ENCODE peak calls at places on chromosomes 5 and 9, in ten cellular contexts. I is heart left ventricle, P is tibial nerve, D is body of pancreas, Y is erythroblast, O is H54, V is A549, S is uterus, A is prostate gland, G is transverse colon. T is an unnamed sample.

GRCh38 chr9:100322954-100323536 is 29.7 kb downstream of the TEX10 start:
- DNase-seq in I (no peak), P (peak), D (peak), Y (peak), O (peak), V (peak), S (peak), A (peak), G (no peak), T (no peak)

GRCh38 chr5:2686296-2686695 is 65.2 kb downstream of the IRX2 start:
- DNase-seq in I (no peak), P (no peak), D (no peak), Y (no peak), O (no peak), V (no peak), S (no peak), A (no peak), G (no peak), T (no peak)

GRCh38 chr5:158898185-158899177 is 201.2 kb downstream of the EBF1 start:
- DNase-seq in I (no peak), P (no peak), D (no peak), Y (no peak), O (no peak), V (peak), S (no peak), A (no peak), G (no peak), T (no peak)

GRCh38 chr5:158546748-158547147 is 553.0 kb downstream of the EBF1 start:
- DNase-seq in I (no peak), P (peak), D (no peak), Y (no peak), O (no peak), V (no peak), S (no peak), A (no peak), G (no peak), T (no peak)

GRCh38 chr5:33788922-33789321 is 102.9 kb downstream of the ADAMTS12 start:
- DNase-seq in I (no peak), P (no peak), D (no peak), Y (no peak), O (peak), V (no peak), S (no peak), A (no peak), G (no peak), T (no peak)

GRCh38 chr9:112443200-112443599 is 43.4 kb upstream of the KIAA1958 start:
- DNase-seq in I (no peak), P (no peak), D (peak), Y (peak), O (no peak), V (no peak), S (no peak), A (no peak), G (no peak), T (no peak)

GRCh38 chr9:89743576-89744254 is 138.9 kb downstream of the GADD45G start:
- DNase-seq in I (no peak), P (no peak), D (no peak), Y (no peak), O (no peak), V (no peak), S (no peak), A (peak), G (no peak), T (no peak)

GRCh38 chr5:140868721-140869554 is at the start of gene PCDHA11:
- DNase-seq in I (no peak), P (no peak), D (peak), Y (no peak), O (no peak), V (peak), S (no peak), A (no peak), G (no peak), T (no peak)

GRCh38 chr9:116174347-116174746 is 20.8 kb downstream of the PAPPA start:
- DNase-seq in I (no peak), P (no peak), D (no peak), Y (peak), O (no peak), V (no peak), S (no peak), A (no peak), G (no peak), T (no peak)

GRCh38 chr9:93665566-93666278 is 89.3 kb downstream of the PHF2 start:
- DNase-seq in I (peak), P (no peak), D (peak), Y (no peak), O (no peak), V (no peak), S (peak), A (no peak), G (peak), T (no peak)

GRCh38 chr9:118563677-118564076 is 805.6 kb downstream of the BRINP1 start:
- DNase-seq in I (no peak), P (no peak), D (no peak), Y (no peak), O (peak), V (no peak), S (no peak), A (no peak), G (no peak), T (no peak)

GRCh38 chr9:79134654-79135053 is 437.1 kb upstream of the TLE4 start:
- DNase-seq in I (no peak), P (no peak), D (peak), Y (peak), O (peak), V (no peak), S (no peak), A (no peak), G (no peak), T (no peak)

GRCh38 chr5:172453986-172454354 is 355 bp downstream of the SH3PXD2B start:
- DNase-seq in I (no peak), P (no peak), D (peak), Y (no peak), O (no peak), V (no peak), S (peak), A (no peak), G (peak), T (no peak)

GRCh38 chr9:90071257-90071656 is 466.4 kb downstream of the GADD45G start:
- DNase-seq in I (no peak), P (no peak), D (no peak), Y (no peak), O (no peak), V (no peak), S (no peak), A (no peak), G (no peak), T (peak)

GRCh38 chr5:171624396-171624795 is 161.2 kb upstream of the SMIM23 start:
- DNase-seq in I (no peak), P (no peak), D (no peak), Y (no peak), O (no peak), V (no peak), S (no peak), A (no peak), G (no peak), T (no peak)

GRCh38 chr9:8806150-8806549 is 1006.6 kb upstream of the DMAC1 start:
- DNase-seq in I (no peak), P (no peak), D (no peak), Y (no peak), O (no peak), V (no peak), S (no peak), A (no peak), G (no peak), T (no peak)

GRCh38 chr5:40552981-40553380 is 126.7 kb upstream of the PTGER4 start:
- DNase-seq in I (no peak), P (no peak), D (no peak), Y (no peak), O (no peak), V (no peak), S (no peak), A (no peak), G (no peak), T (no peak)

GRCh38 chr9:116382053-116382452 is 228.5 kb downstream of the PAPPA start:
- DNase-seq in I (no peak), P (no peak), D (no peak), Y (no peak), O (no peak), V (no peak), S (no peak), A (no peak), G (no peak), T (no peak)

GRCh38 chr5:72661405-72661804 is 154.2 kb upstream of the ZNF366 start:
- DNase-seq in I (no peak), P (no peak), D (no peak), Y (no peak), O (no peak), V (no peak), S (no peak), A (no peak), G (no peak), T (no peak)

GRCh38 chr5:140632366-140633080 is 452 bp downstream of the CD14 start:
- DNase-seq in I (peak), P (peak), D (peak), Y (peak), O (no peak), V (no peak), S (peak), A (peak), G (peak), T (peak)

GRCh38 chr5:95631265-95631957 is 11.5 kb downstream of the GPR150 start:
- DNase-seq in I (no peak), P (no peak), D (no peak), Y (peak), O (no peak), V (no peak), S (no peak), A (no peak), G (no peak), T (no peak)

GRCh38 chr5:51225671-51226419 is 157.4 kb upstream of the ISL1 start:
- DNase-seq in I (no peak), P (no peak), D (peak), Y (no peak), O (no peak), V (no peak), S (no peak), A (no peak), G (no peak), T (no peak)

GRCh38 chr9:78601957-78602565 is 305.1 kb downstream of the PSAT1 start:
- DNase-seq in I (no peak), P (peak), D (peak), Y (peak), O (peak), V (no peak), S (no peak), A (no peak), G (no peak), T (no peak)

GRCh38 chr9:129285382-129285781 is 107.3 kb upstream of the IER5L start:
- DNase-seq in I (no peak), P (no peak), D (no peak), Y (no peak), O (no peak), V (no peak), S (no peak), A (no peak), G (no peak), T (no peak)

GRCh38 chr5:139696894-139697658 is 48.9 kb downstream of the CXXC5 start:
- DNase-seq in I (peak), P (peak), D (peak), Y (peak), O (peak), V (no peak), S (peak), A (peak), G (peak), T (peak)

GRCh38 chr5:179572386-179572785 is 22.0 kb downstream of the RUFY1 start:
- DNase-seq in I (no peak), P (no peak), D (no peak), Y (no peak), O (no peak), V (no peak), S (no peak), A (no peak), G (no peak), T (no peak)

GRCh38 chr9:120920495-120921178 is 6.0 kb downstream of the TRAF1 start:
- DNase-seq in I (no peak), P (no peak), D (no peak), Y (peak), O (no peak), V (no peak), S (no peak), A (no peak), G (no peak), T (no peak)

GRCh38 chr5:122498163-122498562 is 186.1 kb downstream of the SNCAIP start:
- DNase-seq in I (no peak), P (no peak), D (no peak), Y (no peak), O (no peak), V (no peak), S (no peak), A (no peak), G (no peak), T (no peak)

GRCh38 chr9:38160613-38161215 is 91.7 kb upstream of the SHB start:
- DNase-seq in I (no peak), P (peak), D (peak), Y (peak), O (peak), V (peak), S (peak), A (no peak), G (peak), T (no peak)

GRCh38 chr5:164636456-164636855 is 1131.0 kb downstream of the MAT2B start:
- DNase-seq in I (no peak), P (no peak), D (no peak), Y (no peak), O (no peak), V (no peak), S (no peak), A (no peak), G (no peak), T (no peak)

GRCh38 chr5:76402251-76402879 is 720 bp upstream of the IQGAP2 start:
- DNase-seq in I (no peak), P (peak), D (peak), Y (peak), O (no peak), V (peak), S (no peak), A (peak), G (peak), T (no peak)

GRCh38 chr5:118295045-118295444 is 693.3 kb downstream of the DTWD2 start:
- DNase-seq in I (no peak), P (no peak), D (no peak), Y (no peak), O (no peak), V (no peak), S (no peak), A (no peak), G (no peak), T (no peak)

GRCh38 chr5:32067774-32068173 is 106.3 kb downstream of the GOLPH3 start:
- DNase-seq in I (no peak), P (no peak), D (no peak), Y (no peak), O (no peak), V (no peak), S (no peak), A (no peak), G (no peak), T (no peak)

GRCh38 chr5:55418994-55419991 is 111.5 kb downstream of the MTREX start:
- DNase-seq in I (no peak), P (no peak), D (no peak), Y (no peak), O (no peak), V (no peak), S (no peak), A (no peak), G (no peak), T (no peak)

GRCh38 chr5:159257629-159258283 is 5.3 kb upstream of the UBLCP1 start:
- DNase-seq in I (no peak), P (no peak), D (no peak), Y (no peak), O (no peak), V (no peak), S (no peak), A (no peak), G (no peak), T (no peak)

GRCh38 chr9:129210125-129210524 is 32.1 kb upstream of the IER5L start:
- DNase-seq in I (no peak), P (no peak), D (no peak), Y (no peak), O (no peak), V (no peak), S (no peak), A (no peak), G (no peak), T (no peak)

GRCh38 chr9:123544007-123544827 is 188.2 kb downstream of the CRB2 start:
- DNase-seq in I (no peak), P (peak), D (peak), Y (peak), O (peak), V (peak), S (no peak), A (no peak), G (peak), T (no peak)

GRCh38 chr5:180259260-180259611 is 32.6 kb downstream of the MAPK9 start:
- DNase-seq in I (no peak), P (no peak), D (no peak), Y (peak), O (no peak), V (no peak), S (no peak), A (no peak), G (no peak), T (no peak)

GRCh38 chr9:13899924-13900323 is 414.0 kb downstream of the NFIB start:
- DNase-seq in I (no peak), P (no peak), D (no peak), Y (no peak), O (no peak), V (no peak), S (peak), A (no peak), G (no peak), T (no peak)

GRCh38 chr9:125745682-125746016 is 1.5 kb upstream of the PBX3 start:
- DNase-seq in I (no peak), P (no peak), D (no peak), Y (no peak), O (no peak), V (no peak), S (no peak), A (no peak), G (no peak), T (no peak)

GRCh38 chr9:125746774-125747052 is 460 bp upstream of the PBX3 start:
- DNase-seq in I (no peak), P (no peak), D (no peak), Y (no peak), O (no peak), V (no peak), S (no peak), A (no peak), G (no peak), T (no peak)

GRCh38 chr9:125744616-125745387 is 2.4 kb upstream of the PBX3 start:
- DNase-seq in I (no peak), P (no peak), D (no peak), Y (no peak), O (peak), V (no peak), S (no peak), A (no peak), G (no peak), T (no peak)

GRCh38 chr9:125747053-125747764 is at the start of gene PBX3:
- DNase-seq in I (peak), P (no peak), D (peak), Y (peak), O (peak), V (peak), S (peak), A (peak), G (peak), T (no peak)

GRCh38 chr9:125746017-125746773 is 978 bp upstream of the PBX3 start:
- DNase-seq in I (peak), P (peak), D (peak), Y (peak), O (peak), V (peak), S (peak), A (peak), G (peak), T (peak)
- TF ChIP-seq POLR2A in I (no peak), P (no peak), D (peak), Y (peak), O (peak), V (peak), S (peak), A (peak), G (no peak), T (no peak)

GRCh38 chr5:39191216-39191615 is 28.1 kb downstream of the FYB1 start:
- DNase-seq in I (no peak), P (no peak), D (no peak), Y (no peak), O (no peak), V (no peak), S (no peak), A (no peak), G (no peak), T (peak)
- TF ChIP-seq POLR2A in I (no peak), P (no peak), D (no peak), Y (no peak), O (no peak), V (no peak), S (no peak), A (no peak), G (no peak), T (no peak)

GRCh38 chr9:5879419-5880181 is 11.1 kb upstream of the MLANA start:
- DNase-seq in I (no peak), P (no peak), D (no peak), Y (peak), O (peak), V (peak), S (no peak), A (no peak), G (no peak), T (no peak)
- TF ChIP-seq POLR2A in I (no peak), P (no peak), D (no peak), Y (no peak), O (no peak), V (no peak), S (no peak), A (no peak), G (no peak), T (no peak)

GRCh38 chr5:131164931-131165727 is at the start of gene HINT1:
- DNase-seq in I (peak), P (peak), D (peak), Y (peak), O (peak), V (peak), S (peak), A (peak), G (peak), T (peak)
- TF ChIP-seq POLR2A in I (no peak), P (peak), D (peak), Y (peak), O (peak), V (peak), S (peak), A (peak), G (peak), T (peak)

GRCh38 chr5:178205010-178205748 is 846 bp downstream of the HNRNPAB start:
- DNase-seq in I (peak), P (peak), D (peak), Y (peak), O (peak), V (peak), S (peak), A (peak), G (peak), T (peak)

GRCh38 chr5:178205749-178206047 is 1.4 kb downstream of the HNRNPAB start:
- DNase-seq in I (no peak), P (no peak), D (no peak), Y (no peak), O (no peak), V (no peak), S (no peak), A (no peak), G (no peak), T (no peak)

GRCh38 chr5:178207917-178208280 is 3.6 kb downstream of the HNRNPAB start:
- DNase-seq in I (no peak), P (no peak), D (no peak), Y (peak), O (no peak), V (no peak), S (no peak), A (no peak), G (peak), T (no peak)

GRCh38 chr5:178207183-178207916 is 3.0 kb downstream of the HNRNPAB start:
- DNase-seq in I (no peak), P (no peak), D (peak), Y (no peak), O (peak), V (no peak), S (no peak), A (peak), G (peak), T (no peak)

DNA sequence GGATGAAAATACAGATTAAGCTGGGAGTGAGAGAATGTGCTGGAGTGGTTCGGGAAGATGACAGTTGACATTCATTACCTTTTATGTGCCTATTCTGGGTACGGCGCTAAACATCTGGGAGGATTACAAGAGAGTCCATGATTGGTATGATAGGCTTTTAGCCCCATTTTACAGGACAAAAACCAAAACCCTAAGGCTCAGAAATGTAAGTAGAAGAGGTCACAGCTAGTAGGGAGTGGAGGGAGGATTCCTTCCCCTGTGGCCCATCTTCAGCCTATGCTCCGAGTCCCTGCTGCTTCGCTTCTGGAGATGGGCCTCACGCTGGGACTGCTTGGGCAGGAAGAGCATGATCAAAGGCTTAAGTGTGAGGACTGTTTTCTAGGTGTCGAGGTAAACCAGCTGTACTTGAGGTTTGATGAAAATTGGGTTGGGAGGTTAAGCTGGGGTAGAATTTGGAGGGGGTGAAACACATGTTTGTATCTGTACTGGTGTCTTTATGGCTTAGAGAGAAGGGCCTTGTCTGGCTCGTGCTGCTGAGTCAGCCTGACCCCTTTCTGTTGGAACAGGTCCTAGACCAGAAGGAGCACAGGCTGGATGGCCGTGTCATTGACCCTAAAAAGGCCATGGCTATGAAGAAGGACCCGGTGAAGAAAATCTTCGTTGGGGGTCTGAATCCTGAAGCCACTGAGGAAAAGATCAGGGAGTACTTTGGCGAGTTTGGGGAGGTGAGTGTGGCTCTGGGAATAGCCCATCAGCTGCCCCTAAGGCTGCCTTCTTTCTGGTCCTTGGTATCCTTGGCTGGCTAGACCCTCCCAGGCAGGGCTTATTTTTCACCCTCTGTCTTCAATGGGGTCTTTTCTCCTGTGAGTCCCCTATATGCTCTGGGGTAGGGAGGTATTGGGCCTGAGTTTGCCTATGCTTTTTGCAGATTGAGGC is 2.1 kb downstream of the HNRNPAB start:
- DNase-seq in I (no peak), P (no peak), D (no peak), Y (peak), O (no peak), V (no peak), S (no peak), A (no peak), G (no peak), T (no peak)
- TF ChIP-seq POLR2A in I (no peak), P (no peak), D (no peak), Y (no peak), O (no peak), V (no peak), S (no peak), A (no peak), G (no peak), T (no peak)